ENCODE peak calls at places on chromosomes 12 and 14, in seven cellular contexts. One of them, this sample, is unnamed.

GRCh38 chr14:78997811-78998210 is 827.6 kb downstream of the NRXN3 start:
- DNase-seq in Kasumi-1: no peak
- DNase-seq in NCI-H460: no peak
- DNase-seq in lung: no peak
- DNase-seq in memory B cell: no peak
- DNase-seq in tibial artery: peak
- DNase-seq in progenitor cell of endocrine pancreas: no peak
- DNase-seq in this sample: no peak

GRCh38 chr12:118318703-118319102 is 54.0 kb downstream of the TAOK3 start:
- DNase-seq in memory B cell: no peak
- DNase-seq in NCI-H460: no peak
- DNase-seq in tibial artery: no peak
- DNase-seq in Kasumi-1: no peak
- DNase-seq in lung: no peak
- DNase-seq in progenitor cell of endocrine pancreas: no peak
- DNase-seq in this sample: no peak

GRCh38 chr14:105299654-105300541 is 903 bp downstream of the BRF1 start:
- DNase-seq in progenitor cell of endocrine pancreas: no peak
- DNase-seq in tibial artery: no peak
- DNase-seq in NCI-H460: no peak
- DNase-seq in Kasumi-1: no peak
- DNase-seq in lung: no peak
- DNase-seq in memory B cell: no peak
- DNase-seq in this sample: no peak

GRCh38 chr14:66746316-66747006 is 238.5 kb downstream of the GPHN start:
- DNase-seq in memory B cell: no peak
- DNase-seq in progenitor cell of endocrine pancreas: no peak
- DNase-seq in tibial artery: no peak
- DNase-seq in NCI-H460: peak
- DNase-seq in Kasumi-1: peak
- DNase-seq in lung: no peak
- DNase-seq in this sample: peak

GRCh38 chr14:99509871-99510555 is 28.8 kb downstream of the CCNK start:
- DNase-seq in memory B cell: no peak
- DNase-seq in lung: no peak
- DNase-seq in tibial artery: no peak
- DNase-seq in Kasumi-1: no peak
- DNase-seq in progenitor cell of endocrine pancreas: no peak
- DNase-seq in NCI-H460: no peak
- DNase-seq in this sample: no peak

GRCh38 chr12:64752833-64753238 is 6.4 kb downstream of the GNS start:
- DNase-seq in memory B cell: no peak
- DNase-seq in Kasumi-1: no peak
- DNase-seq in lung: no peak
- DNase-seq in progenitor cell of endocrine pancreas: no peak
- DNase-seq in tibial artery: no peak
- DNase-seq in NCI-H460: no peak
- DNase-seq in this sample: no peak

GRCh38 chr12:58588771-58589170 is 331.5 kb downstream of the LRIG3 start:
- DNase-seq in NCI-H460: no peak
- DNase-seq in tibial artery: no peak
- DNase-seq in lung: no peak
- DNase-seq in memory B cell: no peak
- DNase-seq in progenitor cell of endocrine pancreas: no peak
- DNase-seq in Kasumi-1: no peak
- DNase-seq in this sample: no peak

GRCh38 chr12:15650399-15651128 is 138.6 kb downstream of the EPS8 start:
- DNase-seq in lung: no peak
- DNase-seq in tibial artery: no peak
- DNase-seq in memory B cell: no peak
- DNase-seq in Kasumi-1: no peak
- DNase-seq in NCI-H460: no peak
- DNase-seq in progenitor cell of endocrine pancreas: no peak
- DNase-seq in this sample: no peak

GRCh38 chr14:24307575-24308341 is at the start of gene CIDEB:
- DNase-seq in tibial artery: peak
- DNase-seq in Kasumi-1: peak
- DNase-seq in progenitor cell of endocrine pancreas: peak
- DNase-seq in memory B cell: peak
- DNase-seq in lung: peak
- DNase-seq in NCI-H460: peak
- DNase-seq in this sample: peak

GRCh38 chr12:120783197-120783596 is 57.6 kb downstream of the ACADS start:
- DNase-seq in memory B cell: no peak
- DNase-seq in progenitor cell of endocrine pancreas: no peak
- DNase-seq in Kasumi-1: peak
- DNase-seq in NCI-H460: peak
- DNase-seq in lung: no peak
- DNase-seq in tibial artery: no peak
- DNase-seq in this sample: no peak

GRCh38 chr12:47864646-47865235 is 40.1 kb downstream of the VDR start:
- DNase-seq in lung: no peak
- DNase-seq in Kasumi-1: no peak
- DNase-seq in tibial artery: no peak
- DNase-seq in progenitor cell of endocrine pancreas: no peak
- DNase-seq in NCI-H460: no peak
- DNase-seq in memory B cell: no peak
- DNase-seq in this sample: no peak

GRCh38 chr12:52125499-52125900 is 46.0 kb downstream of the SMIM41 start:
- DNase-seq in tibial artery: no peak
- DNase-seq in lung: no peak
- DNase-seq in Kasumi-1: no peak
- DNase-seq in progenitor cell of endocrine pancreas: no peak
- DNase-seq in NCI-H460: no peak
- DNase-seq in memory B cell: no peak
- DNase-seq in this sample: no peak

GRCh38 chr14:52355016-52355430 is 40.9 kb downstream of the PTGER2 start:
- DNase-seq in lung: no peak
- DNase-seq in progenitor cell of endocrine pancreas: no peak
- DNase-seq in memory B cell: no peak
- DNase-seq in tibial artery: no peak
- DNase-seq in NCI-H460: peak
- DNase-seq in Kasumi-1: no peak
- DNase-seq in this sample: no peak

GRCh38 chr12:59007620-59008019 is 87.3 kb upstream of the LRIG3 start:
- DNase-seq in memory B cell: no peak
- DNase-seq in lung: no peak
- DNase-seq in Kasumi-1: no peak
- DNase-seq in NCI-H460: no peak
- DNase-seq in progenitor cell of endocrine pancreas: no peak
- DNase-seq in tibial artery: no peak
- DNase-seq in this sample: no peak

GRCh38 chr14:91067186-91067585 is 6.7 kb upstream of the RPS6KA5 start:
- DNase-seq in lung: no peak
- DNase-seq in progenitor cell of endocrine pancreas: no peak
- DNase-seq in tibial artery: no peak
- DNase-seq in memory B cell: no peak
- DNase-seq in NCI-H460: no peak
- DNase-seq in Kasumi-1: no peak
- DNase-seq in this sample: no peak

GRCh38 chr12:124687695-124688301 is 120.4 kb upstream of the NCOR2 start:
- DNase-seq in tibial artery: no peak
- DNase-seq in lung: no peak
- DNase-seq in NCI-H460: no peak
- DNase-seq in Kasumi-1: no peak
- DNase-seq in memory B cell: no peak
- DNase-seq in progenitor cell of endocrine pancreas: no peak
- DNase-seq in this sample: no peak

GRCh38 chr14:105065280-105066228 is at the start of gene GPR132:
- DNase-seq in NCI-H460: no peak
- DNase-seq in memory B cell: peak
- DNase-seq in tibial artery: no peak
- DNase-seq in Kasumi-1: peak
- DNase-seq in progenitor cell of endocrine pancreas: no peak
- DNase-seq in lung: peak
- DNase-seq in this sample: peak

GRCh38 chr14:38238881-38239280 is 17.0 kb downstream of the CLEC14A start:
- DNase-seq in Kasumi-1: no peak
- DNase-seq in progenitor cell of endocrine pancreas: no peak
- DNase-seq in memory B cell: no peak
- DNase-seq in tibial artery: no peak
- DNase-seq in lung: no peak
- DNase-seq in NCI-H460: no peak
- DNase-seq in this sample: no peak

GRCh38 chr12:22919883-22920282 is 294.9 kb downstream of the ETNK1 start:
- DNase-seq in progenitor cell of endocrine pancreas: no peak
- DNase-seq in memory B cell: no peak
- DNase-seq in NCI-H460: no peak
- DNase-seq in Kasumi-1: no peak
- DNase-seq in tibial artery: no peak
- DNase-seq in lung: no peak
- DNase-seq in this sample: no peak

GRCh38 chr12:62656576-62657362 is 190.1 kb downstream of the MON2 start:
- DNase-seq in Kasumi-1: no peak
- DNase-seq in lung: no peak
- DNase-seq in tibial artery: no peak
- DNase-seq in NCI-H460: no peak
- DNase-seq in memory B cell: no peak
- DNase-seq in progenitor cell of endocrine pancreas: no peak
- DNase-seq in this sample: no peak

GRCh38 chr14:89845346-89845745 is 109.2 kb downstream of the EFCAB11 start:
- DNase-seq in tibial artery: no peak
- DNase-seq in lung: no peak
- DNase-seq in NCI-H460: no peak
- DNase-seq in memory B cell: no peak
- DNase-seq in Kasumi-1: no peak
- DNase-seq in progenitor cell of endocrine pancreas: no peak
- DNase-seq in this sample: no peak

GRCh38 chr14:62691613-62692489 is 353.4 kb downstream of the KCNH5 start:
- DNase-seq in Kasumi-1: no peak
- DNase-seq in lung: peak
- DNase-seq in progenitor cell of endocrine pancreas: no peak
- DNase-seq in memory B cell: no peak
- DNase-seq in NCI-H460: peak
- DNase-seq in tibial artery: no peak
- DNase-seq in this sample: peak

GRCh38 chr14:32192712-32193373 is 9.0 kb upstream of the RNU6-7 start:
- DNase-seq in tibial artery: no peak
- DNase-seq in progenitor cell of endocrine pancreas: no peak
- DNase-seq in NCI-H460: no peak
- DNase-seq in memory B cell: no peak
- DNase-seq in lung: no peak
- DNase-seq in Kasumi-1: no peak
- DNase-seq in this sample: no peak

GRCh38 chr14:52835122-52835903 is 43.9 kb upstream of the GNPNAT1 start:
- DNase-seq in memory B cell: no peak
- DNase-seq in Kasumi-1: no peak
- DNase-seq in NCI-H460: peak
- DNase-seq in tibial artery: no peak
- DNase-seq in lung: peak
- DNase-seq in progenitor cell of endocrine pancreas: no peak
- DNase-seq in this sample: no peak

GRCh38 chr12:9792961-9793617 is 32.4 kb upstream of the CD69 start:
- DNase-seq in lung: no peak
- DNase-seq in Kasumi-1: no peak
- DNase-seq in memory B cell: no peak
- DNase-seq in tibial artery: no peak
- DNase-seq in NCI-H460: no peak
- DNase-seq in progenitor cell of endocrine pancreas: no peak
- DNase-seq in this sample: no peak

GRCh38 chr12:27332407-27333310 is at the start of gene BMAL2:
- DNase-seq in memory B cell: peak
- DNase-seq in tibial artery: no peak
- DNase-seq in progenitor cell of endocrine pancreas: peak
- DNase-seq in Kasumi-1: peak
- DNase-seq in lung: no peak
- DNase-seq in NCI-H460: no peak
- DNase-seq in this sample: peak

GRCh38 chr14:29927596-29928341 is at the start of gene PRKD1:
- DNase-seq in progenitor cell of endocrine pancreas: peak
- DNase-seq in tibial artery: peak
- DNase-seq in NCI-H460: peak
- DNase-seq in lung: peak
- DNase-seq in memory B cell: peak
- DNase-seq in Kasumi-1: no peak
- DNase-seq in this sample: peak

GRCh38 chr12:90653051-90653450 is 301.9 kb downstream of the CCER1 start:
- DNase-seq in memory B cell: no peak
- DNase-seq in lung: no peak
- DNase-seq in progenitor cell of endocrine pancreas: no peak
- DNase-seq in NCI-H460: no peak
- DNase-seq in Kasumi-1: no peak
- DNase-seq in tibial artery: no peak
- DNase-seq in this sample: no peak